ENCODE peak calls at places on chromosomes 6 and 20, in six cellular contexts. N is mesendoderm; K is naive thymus-derived CD4-positive, alpha-beta T cell; T is heart right ventricle; D is mammary epithelial cell; I is tibial artery. Y is an unnamed sample. For H3K27me3, the result is how much of the 10 kb centered on the place peaks cover.

GRCh38 chr6:159729598-159729997 is 2.3 kb downstream of the WTAP start:
- DNase-seq in N (peak), K (no peak), T (no peak), D (peak), I (no peak), Y (no peak)

GRCh38 chr6:166768761-166769160 is 141.7 kb upstream of the RPS6KA2 start:
- DNase-seq in N (no peak), K (no peak), T (no peak), D (no peak), I (no peak), Y (no peak)

GRCh38 chr6:127458817-127459216 is 372 bp downstream of the KIAA0408 start:
- DNase-seq in N (no peak), K (no peak), T (no peak), D (peak), I (peak), Y (no peak)

GRCh38 chr20:4109587-4109986 is 94.2 kb upstream of the RNF24 start:
- DNase-seq in N (no peak), K (no peak), T (no peak), D (no peak), I (no peak), Y (no peak)

GRCh38 chr6:35500782-35501181 is 3.9 kb upstream of the TEAD3 start:
- DNase-seq in N (peak), K (no peak), T (no peak), D (no peak), I (no peak), Y (no peak)

GRCh38 chr20:25178563-25179438 is 16.7 kb upstream of the ENTPD6 start:
- DNase-seq in N (peak), K (no peak), T (no peak), D (peak), I (peak), Y (no peak)

GRCh38 chr6:20826378-20826777 is 292.1 kb downstream of the CDKAL1 start:
- DNase-seq in N (no peak), K (no peak), T (no peak), D (peak), I (no peak), Y (no peak)

GRCh38 chr6:3413612-3414011 is 43.2 kb downstream of the SLC22A23 start:
- DNase-seq in N (no peak), K (no peak), T (no peak), D (no peak), I (no peak), Y (no peak)

GRCh38 chr20:36236786-36237121 is 476 bp downstream of the AAR2 start:
- DNase-seq in N (no peak), K (no peak), T (no peak), D (no peak), I (no peak), Y (no peak)

GRCh38 chr6:13479206-13479797 is 8.1 kb downstream of the GFOD1 start:
- DNase-seq in N (no peak), K (no peak), T (no peak), D (no peak), I (no peak), Y (no peak)
- H3K4me3 ChIP-seq in N (no peak), K (no peak), T (no peak), D (no peak), I (no peak), Y (no peak)

GRCh38 chr20:63230800-63231268 is 4.9 kb upstream of the BIRC7 start:
- DNase-seq in N (peak), K (no peak), T (peak), D (peak), I (no peak), Y (no peak)
- H3K27me3 ChIP-seq in N (under half), K (under half), T (under half), D (under half), I (under half), Y (under half)

GRCh38 chr6:169805242-169805838 is 53.9 kb downstream of the ERMARD start:
- DNase-seq in N (no peak), K (no peak), T (no peak), D (no peak), I (no peak), Y (no peak)
- H3K27ac ChIP-seq in N (no peak), K (no peak), T (no peak), D (no peak), I (no peak), Y (no peak)

DNA sequence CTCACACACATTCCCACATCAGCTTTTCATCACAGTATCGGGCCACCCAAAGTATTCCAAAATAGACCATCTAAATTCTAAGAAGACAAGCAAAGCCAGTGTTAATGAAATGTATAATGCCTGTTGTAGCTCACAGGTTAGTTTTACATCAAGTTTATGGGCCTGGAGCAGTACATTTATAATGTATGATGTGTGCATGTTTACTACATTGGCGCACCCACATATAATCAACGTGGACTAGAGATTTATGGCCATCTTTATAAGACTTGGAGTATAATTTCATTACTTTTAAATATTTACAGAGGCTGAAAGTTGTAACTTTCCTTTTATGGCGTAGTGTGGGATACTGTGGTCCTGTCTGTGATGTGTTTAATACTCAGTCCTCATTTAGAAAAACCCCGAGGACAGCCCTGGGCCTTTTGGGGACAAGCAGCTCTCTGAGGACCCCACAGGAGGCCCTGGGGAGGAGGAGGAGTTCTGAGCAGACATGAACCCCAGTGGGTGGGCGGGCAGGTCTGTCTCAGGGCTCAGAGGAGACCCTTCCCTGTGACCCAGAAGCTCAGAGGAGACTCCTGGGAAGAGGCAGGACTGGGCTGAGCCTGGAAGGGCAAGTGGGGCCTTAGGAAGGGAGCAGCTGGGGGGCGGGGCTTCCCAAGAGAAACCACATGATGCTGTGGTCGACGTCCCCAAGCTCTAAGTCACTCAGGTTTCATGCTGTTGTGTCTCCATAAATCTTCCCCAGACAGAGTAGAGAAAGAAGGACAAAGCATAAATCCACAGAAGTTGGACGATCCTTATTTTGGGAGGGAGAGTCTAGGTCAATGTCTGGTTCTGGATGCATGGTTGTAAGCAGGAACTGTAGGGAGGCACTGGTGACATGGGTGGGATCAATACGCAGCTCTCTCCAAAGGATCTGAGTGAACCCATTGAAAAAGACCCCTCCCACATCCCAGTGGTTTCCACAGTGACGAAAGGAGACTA is 232.0 kb downstream of the PREX1 start:
- DNase-seq in N (no peak), K (no peak), T (no peak), D (no peak), I (peak), Y (no peak)
- H3K4me3 ChIP-seq in N (no peak), K (no peak), T (no peak), D (no peak), I (no peak), Y (no peak)

DNA sequence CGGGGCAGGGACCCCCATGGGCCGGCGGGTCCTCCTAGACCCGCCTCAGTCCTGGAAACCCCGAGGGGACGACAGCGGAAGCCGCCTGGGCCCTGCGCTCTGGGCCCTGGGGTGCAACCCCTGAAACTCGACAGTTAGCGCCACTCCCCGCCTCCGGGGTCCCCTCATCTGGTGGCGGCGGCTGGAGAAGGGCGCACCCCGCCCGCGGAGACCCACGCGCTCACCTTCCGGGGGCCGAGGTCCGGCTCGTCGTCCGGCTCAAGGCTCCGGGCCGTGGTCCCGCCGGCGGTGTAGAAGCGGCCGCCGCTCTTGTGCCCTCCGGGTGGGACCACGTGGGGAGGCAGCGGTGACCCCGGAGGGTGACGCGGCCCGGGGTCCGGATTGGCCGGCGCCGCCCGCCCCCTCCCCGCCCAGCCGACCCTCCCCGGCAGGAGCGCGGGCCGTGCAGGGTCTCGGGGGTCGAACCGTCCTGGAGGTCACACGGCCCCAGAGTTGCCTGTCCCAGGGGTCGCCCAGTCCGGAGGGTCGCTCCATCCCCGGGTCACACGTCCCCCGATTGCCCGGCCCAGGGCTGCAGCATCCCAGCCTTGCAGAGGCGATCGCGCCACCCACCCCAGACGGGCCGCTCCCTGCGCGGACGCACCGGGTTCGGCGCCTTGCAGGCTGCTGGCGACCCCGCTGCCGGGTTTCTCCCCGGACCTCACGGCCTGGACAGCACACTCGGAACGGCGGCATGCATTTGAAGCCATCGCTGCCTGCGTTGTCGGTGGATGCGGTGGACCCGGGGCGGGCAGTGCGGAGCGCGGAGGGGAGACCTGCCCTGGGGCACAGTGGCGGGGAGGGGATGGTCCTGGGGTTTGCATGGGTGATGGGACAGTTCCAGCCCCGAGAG is 22.4 kb upstream of the FRMD1 start:
- DNase-seq in N (no peak), K (no peak), T (no peak), D (no peak), I (no peak), Y (no peak)
- H3K27me3 ChIP-seq in N (under half), K (under half), T (under half), D (under half), I (under half), Y (under half)

GRCh38 chr6:16127471-16127870 is 1.4 kb upstream of the MYLIP start:
- DNase-seq in N (no peak), K (no peak), T (no peak), D (no peak), I (no peak), Y (no peak)

GRCh38 chr6:16130932-16131387 is 2.1 kb downstream of the MYLIP start:
- DNase-seq in N (peak), K (no peak), T (no peak), D (peak), I (no peak), Y (no peak)

GRCh38 chr6:16128759-16129622 is at the start of gene MYLIP:
- DNase-seq in N (peak), K (peak), T (peak), D (peak), I (peak), Y (peak)

GRCh38 chr6:16130437-16130891 is 1.6 kb downstream of the MYLIP start:
- DNase-seq in N (no peak), K (no peak), T (no peak), D (peak), I (no peak), Y (no peak)

GRCh38 chr6:16129623-16130243 is 847 bp downstream of the MYLIP start:
- DNase-seq in N (peak), K (no peak), T (no peak), D (peak), I (peak), Y (no peak)
- H3K27ac ChIP-seq in N (no peak), K (peak), T (peak), D (no peak), I (peak), Y (peak)

Y was measured in esophagus squamous epithelium.